ENCODE peak calls at places on chromosome 5, in six cellular contexts. One of them, this sample, is unnamed.

GRCh38 chr5:31119938-31120641 is 73.4 kb upstream of the CDH6 start:
- DNase-seq in upper lobe of right lung: no peak
- DNase-seq in OCI-LY7: no peak
- DNase-seq in stomach: no peak
- DNase-seq in AG09309: no peak
- DNase-seq in tibial artery: no peak
- DNase-seq in this sample: peak; percentile 10

GRCh38 chr5:31197183-31197582 is 3.7 kb downstream of the CDH6 start:
- DNase-seq in stomach: no peak
- DNase-seq in tibial artery: no peak
- DNase-seq in upper lobe of right lung: no peak
- DNase-seq in OCI-LY7: no peak
- DNase-seq in AG09309: peak; percentile 7
- DNase-seq in this sample: peak; percentile 50

GRCh38 chr5:11854926-11855325 is 49.3 kb downstream of the CTNND2 start:
- DNase-seq in tibial artery: no peak
- DNase-seq in stomach: no peak
- DNase-seq in OCI-LY7: no peak
- DNase-seq in upper lobe of right lung: no peak
- DNase-seq in AG09309: no peak
- DNase-seq in this sample: peak; percentile 69

GRCh38 chr5:96823900-96824351 is 16.2 kb upstream of the ERAP1 start:
- DNase-seq in stomach: no peak
- DNase-seq in tibial artery: no peak
- DNase-seq in upper lobe of right lung: no peak
- DNase-seq in OCI-LY7: no peak
- DNase-seq in AG09309: peak; percentile 58
- DNase-seq in this sample: peak; percentile 81

GRCh38 chr5:52989781-52990530 is 804 bp downstream of the ITGA2 start:
- DNase-seq in tibial artery: peak; percentile 67
- DNase-seq in upper lobe of right lung: peak; percentile 71
- DNase-seq in stomach: peak; percentile 34
- DNase-seq in AG09309: no peak
- DNase-seq in OCI-LY7: no peak
- DNase-seq in this sample: no peak

GRCh38 chr5:77629553-77630245 is 8.8 kb downstream of the OTP start:
- DNase-seq in stomach: no peak
- DNase-seq in upper lobe of right lung: no peak
- DNase-seq in OCI-LY7: no peak
- DNase-seq in AG09309: no peak
- DNase-seq in tibial artery: no peak
- DNase-seq in this sample: no peak

GRCh38 chr5:128491291-128491690 is 46.8 kb downstream of the FBN2 start:
- DNase-seq in tibial artery: no peak
- DNase-seq in stomach: no peak
- DNase-seq in AG09309: no peak
- DNase-seq in OCI-LY7: no peak
- DNase-seq in upper lobe of right lung: no peak
- DNase-seq in this sample: peak; percentile 56

GRCh38 chr5:149915392-149916260 is 29.0 kb downstream of the PDE6A start:
- DNase-seq in stomach: no peak
- DNase-seq in upper lobe of right lung: no peak
- DNase-seq in tibial artery: no peak
- DNase-seq in AG09309: no peak
- DNase-seq in OCI-LY7: no peak
- DNase-seq in this sample: no peak

GRCh38 chr5:93294184-93294583 is 286.8 kb downstream of the NR2F1-AS1 start:
- DNase-seq in upper lobe of right lung: no peak
- DNase-seq in stomach: no peak
- DNase-seq in tibial artery: no peak
- DNase-seq in AG09309: peak; percentile 79
- DNase-seq in OCI-LY7: no peak
- DNase-seq in this sample: no peak

GRCh38 chr5:146388418-146388817 is 49.8 kb downstream of the POU4F3 start:
- DNase-seq in stomach: no peak
- DNase-seq in AG09309: no peak
- DNase-seq in upper lobe of right lung: no peak
- DNase-seq in tibial artery: no peak
- DNase-seq in OCI-LY7: no peak
- DNase-seq in this sample: peak; percentile 46

GRCh38 chr5:82367930-82368329 is 89.8 kb upstream of the RPS23 start:
- DNase-seq in OCI-LY7: no peak
- DNase-seq in tibial artery: no peak
- DNase-seq in upper lobe of right lung: no peak
- DNase-seq in stomach: no peak
- DNase-seq in AG09309: no peak
- DNase-seq in this sample: no peak

GRCh38 chr5:54390539-54391031 is 64.9 kb upstream of the HSPB3 start:
- DNase-seq in OCI-LY7: no peak
- DNase-seq in tibial artery: no peak
- DNase-seq in AG09309: no peak
- DNase-seq in upper lobe of right lung: no peak
- DNase-seq in stomach: no peak
- DNase-seq in this sample: no peak

GRCh38 chr5:443239-444151 is 519 bp downstream of the EXOC3 start:
- DNase-seq in OCI-LY7: peak; percentile 52
- DNase-seq in stomach: no peak
- DNase-seq in AG09309: no peak
- DNase-seq in upper lobe of right lung: peak; percentile 63
- DNase-seq in tibial artery: peak; percentile 68
- DNase-seq in this sample: no peak

GRCh38 chr5:38796739-38797108 is 49.1 kb upstream of the OSMR start:
- DNase-seq in AG09309: no peak
- DNase-seq in tibial artery: no peak
- DNase-seq in stomach: no peak
- DNase-seq in upper lobe of right lung: no peak
- DNase-seq in OCI-LY7: no peak
- DNase-seq in this sample: no peak

GRCh38 chr5:2153350-2153749 is 270.6 kb upstream of the IRX4 start:
- DNase-seq in stomach: no peak
- DNase-seq in AG09309: no peak
- DNase-seq in OCI-LY7: no peak
- DNase-seq in tibial artery: no peak
- DNase-seq in upper lobe of right lung: no peak
- DNase-seq in this sample: no peak

GRCh38 chr5:34652466-34652865 is 3.7 kb upstream of the RAI14 start:
- DNase-seq in stomach: no peak
- DNase-seq in AG09309: no peak
- DNase-seq in OCI-LY7: no peak
- DNase-seq in tibial artery: no peak
- DNase-seq in upper lobe of right lung: no peak
- DNase-seq in this sample: no peak

GRCh38 chr5:172148381-172148780 is 39.6 kb downstream of the STK10 start:
- DNase-seq in upper lobe of right lung: no peak
- DNase-seq in tibial artery: no peak
- DNase-seq in AG09309: no peak
- DNase-seq in stomach: no peak
- DNase-seq in OCI-LY7: no peak
- DNase-seq in this sample: no peak

GRCh38 chr5:169581580-169582227 is 1.9 kb upstream of the SPDL1 start:
- DNase-seq in stomach: peak; percentile 55
- DNase-seq in AG09309: no peak
- DNase-seq in upper lobe of right lung: no peak
- DNase-seq in OCI-LY7: peak; percentile 72
- DNase-seq in tibial artery: no peak
- DNase-seq in this sample: no peak

GRCh38 chr5:153696256-153696655 is 205.8 kb downstream of the GRIA1 start:
- DNase-seq in upper lobe of right lung: no peak
- DNase-seq in OCI-LY7: no peak
- DNase-seq in tibial artery: no peak
- DNase-seq in stomach: no peak
- DNase-seq in AG09309: no peak
- DNase-seq in this sample: no peak

GRCh38 chr5:80134879-80135278 is 99.7 kb downstream of the THBS4 start:
- DNase-seq in OCI-LY7: no peak
- DNase-seq in stomach: no peak
- DNase-seq in upper lobe of right lung: no peak
- DNase-seq in AG09309: no peak
- DNase-seq in tibial artery: no peak
- DNase-seq in this sample: no peak

GRCh38 chr5:1298723-1299510 is 4.0 kb upstream of the TERT start:
- DNase-seq in stomach: no peak
- DNase-seq in upper lobe of right lung: peak; percentile 55
- DNase-seq in AG09309: no peak
- DNase-seq in tibial artery: no peak
- DNase-seq in OCI-LY7: no peak
- DNase-seq in this sample: no peak

GRCh38 chr5:168357881-168358280 is 66.4 kb downstream of the WWC1 start:
- DNase-seq in stomach: peak; percentile 13
- DNase-seq in AG09309: no peak
- DNase-seq in tibial artery: peak; percentile 12
- DNase-seq in upper lobe of right lung: no peak
- DNase-seq in OCI-LY7: no peak
- DNase-seq in this sample: no peak

GRCh38 chr5:124908603-124909451 is 162.4 kb upstream of the ZNF608 start:
- DNase-seq in stomach: peak; percentile 52
- DNase-seq in tibial artery: no peak
- DNase-seq in OCI-LY7: no peak
- DNase-seq in AG09309: no peak
- DNase-seq in upper lobe of right lung: no peak
- DNase-seq in this sample: peak; percentile 81

GRCh38 chr5:157549954-157550549 is 25.5 kb downstream of the ADAM19 start:
- DNase-seq in AG09309: no peak
- DNase-seq in OCI-LY7: no peak
- DNase-seq in upper lobe of right lung: no peak
- DNase-seq in stomach: no peak
- DNase-seq in tibial artery: no peak
- DNase-seq in this sample: no peak

GRCh38 chr5:157547909-157548512 is 27.6 kb downstream of the ADAM19 start:
- DNase-seq in OCI-LY7: no peak
- DNase-seq in AG09309: no peak
- DNase-seq in upper lobe of right lung: no peak
- DNase-seq in stomach: no peak
- DNase-seq in tibial artery: no peak
- DNase-seq in this sample: no peak

GRCh38 chr5:157549283-157549629 is 26.3 kb downstream of the ADAM19 start:
- DNase-seq in AG09309: no peak
- DNase-seq in tibial artery: no peak
- DNase-seq in OCI-LY7: no peak
- DNase-seq in upper lobe of right lung: no peak
- DNase-seq in stomach: no peak
- DNase-seq in this sample: no peak

GRCh38 chr5:157550668-157551067 is 24.9 kb downstream of the ADAM19 start:
- DNase-seq in AG09309: no peak
- DNase-seq in OCI-LY7: no peak
- DNase-seq in tibial artery: no peak
- DNase-seq in stomach: no peak
- DNase-seq in upper lobe of right lung: no peak
- DNase-seq in this sample: no peak

GRCh38 chr5:157548513-157549282 is 26.9 kb downstream of the ADAM19 start:
- DNase-seq in OCI-LY7: no peak
- DNase-seq in stomach: no peak
- DNase-seq in upper lobe of right lung: no peak
- DNase-seq in AG09309: peak; percentile 95
- DNase-seq in tibial artery: no peak
- DNase-seq in this sample: no peak
- H3K4me3 ChIP-seq in OCI-LY7: no peak overlapping the region
- H3K4me3 ChIP-seq in stomach: no peak overlapping the region
- H3K4me3 ChIP-seq in upper lobe of right lung: no peak overlapping the region
- H3K4me3 ChIP-seq in AG09309: peak overlapping the region; percentile 20
- H3K4me3 ChIP-seq in tibial artery: peak overlapping the region; percentile 14
- H3K4me3 ChIP-seq in this sample: no peak overlapping the region

GRCh38 chr5:141399555-141400258 is 2.0 kb downstream of the PCDHGB5 start:
- DNase-seq in upper lobe of right lung: no peak
- DNase-seq in stomach: no peak
- DNase-seq in OCI-LY7: no peak
- DNase-seq in AG09309: no peak
- DNase-seq in tibial artery: peak; percentile 43
- DNase-seq in this sample: no peak

GRCh38 chr5:141398608-141399007 is 861 bp downstream of the PCDHGB5 start:
- DNase-seq in upper lobe of right lung: no peak
- DNase-seq in tibial artery: no peak
- DNase-seq in OCI-LY7: no peak
- DNase-seq in stomach: no peak
- DNase-seq in AG09309: no peak
- DNase-seq in this sample: no peak

GRCh38 chr5:141403387-141403786 is 809 bp downstream of the PCDHGA9 start:
- DNase-seq in upper lobe of right lung: no peak
- DNase-seq in AG09309: no peak
- DNase-seq in stomach: no peak
- DNase-seq in OCI-LY7: no peak
- DNase-seq in tibial artery: no peak
- DNase-seq in this sample: no peak

DNA sequence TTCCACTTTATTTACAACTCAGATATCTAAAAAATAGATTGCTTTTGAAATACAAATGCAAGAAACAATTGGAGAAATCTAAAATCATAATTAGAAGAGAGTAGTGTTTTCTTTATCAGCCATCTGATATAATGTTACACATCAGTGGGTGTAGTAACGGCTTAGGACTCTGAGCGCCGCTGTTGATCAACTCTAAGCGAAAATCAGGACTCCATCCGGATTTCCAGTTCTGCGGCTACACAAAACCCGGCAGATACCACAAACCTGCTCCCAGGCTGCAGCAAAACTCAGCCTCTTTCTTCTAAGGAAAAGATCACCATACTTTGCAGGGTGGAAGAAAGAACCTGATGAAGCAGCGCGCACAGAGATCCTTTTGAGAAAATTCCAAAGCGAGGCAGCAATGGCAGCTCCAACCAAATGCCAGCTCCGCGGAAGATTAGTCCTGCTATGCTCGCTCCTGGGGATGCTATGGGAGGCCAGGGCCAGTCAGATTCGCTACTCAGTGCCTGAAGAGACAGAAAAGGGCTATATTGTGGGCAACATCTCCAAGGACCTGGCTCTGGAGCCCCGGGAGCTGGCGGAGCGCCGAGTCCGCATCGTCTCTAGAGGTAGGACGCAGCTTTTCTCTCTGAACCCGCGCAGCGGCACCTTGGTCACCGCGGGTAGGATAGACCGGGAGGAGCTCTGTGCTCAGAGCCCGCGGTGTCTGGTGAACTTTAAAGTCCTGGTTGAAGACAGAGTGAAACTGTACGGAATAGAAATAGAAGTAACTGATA is at the start of gene PCDHGA9:
- DNase-seq in stomach: no peak
- DNase-seq in AG09309: no peak
- DNase-seq in upper lobe of right lung: no peak
- DNase-seq in tibial artery: peak; percentile 59
- DNase-seq in OCI-LY7: no peak
- DNase-seq in this sample: no peak
- TF ChIP-seq CTCF in stomach: no peak
- TF ChIP-seq CTCF in AG09309: peak; percentile 33
- TF ChIP-seq CTCF in upper lobe of right lung: peak; percentile 41
- TF ChIP-seq CTCF in tibial artery: no peak
- TF ChIP-seq CTCF in OCI-LY7: peak; percentile 26
- TF ChIP-seq CTCF in this sample: peak; percentile 55

GRCh38 chr5:43533646-43534045 is 18.7 kb upstream of the C5orf34 start:
- DNase-seq in OCI-LY7: no peak
- DNase-seq in AG09309: no peak
- DNase-seq in upper lobe of right lung: no peak
- DNase-seq in tibial artery: no peak
- DNase-seq in stomach: no peak
- DNase-seq in this sample: no peak

GRCh38 chr5:43530648-43531047 is 15.7 kb upstream of the C5orf34 start:
- DNase-seq in AG09309: no peak
- DNase-seq in tibial artery: no peak
- DNase-seq in upper lobe of right lung: no peak
- DNase-seq in stomach: no peak
- DNase-seq in OCI-LY7: peak; percentile 19
- DNase-seq in this sample: no peak
- H3K4me3 ChIP-seq in AG09309: no peak overlapping the region
- H3K4me3 ChIP-seq in tibial artery: no peak overlapping the region
- H3K4me3 ChIP-seq in upper lobe of right lung: no peak overlapping the region
- H3K4me3 ChIP-seq in stomach: no peak overlapping the region
- H3K4me3 ChIP-seq in OCI-LY7: no peak overlapping the region
- H3K4me3 ChIP-seq in this sample: no peak overlapping the region

GRCh38 chr5:144697847-144698262 is 527.2 kb downstream of the KCTD16 start:
- DNase-seq in tibial artery: no peak
- DNase-seq in OCI-LY7: no peak
- DNase-seq in stomach: no peak
- DNase-seq in AG09309: peak; percentile 80
- DNase-seq in upper lobe of right lung: no peak
- DNase-seq in this sample: peak; percentile 76
- TF ChIP-seq CTCF in tibial artery: no peak
- TF ChIP-seq CTCF in OCI-LY7: no peak
- TF ChIP-seq CTCF in stomach: no peak
- TF ChIP-seq CTCF in AG09309: no peak
- TF ChIP-seq CTCF in upper lobe of right lung: no peak
- TF ChIP-seq CTCF in this sample: peak; percentile 40